ENCODE peak calls at places on chromosome 6, in eight cellular contexts. Q is CD8-positive, alpha-beta T cell; D is activated T-helper 1 cell treated with Interleukin-2 at 50 U/mL for 16 hours; U is stimulated activated CD8-positive, alpha-beta memory T cell treated with anti-CD3 and anti-CD28 coated beads, Interleukin-15, amount 100 ng/mL, for 24 hours; C is heart left ventricle; L is aorta; E is frontal cortex; R is stimulated activated effector memory CD8-positive, alpha-beta T cell treated with anti-CD3 and anti-CD28 coated beads, Interleukin-12 subunit alpha, Interleukin-12 subunit beta, amount 100 ng/mL, for 72 hours. F is an unnamed sample.

GRCh38 chr6:101392561-101393230 is 812 bp upstream of the GRIK2 start:
- DNase-seq in Q (no peak), D (no peak), U (no peak), C (no peak), L (no peak), E (no peak), R (no peak), F (no peak)

GRCh38 chr6:168195712-168196111 is 116.7 kb upstream of the FRMD1 start:
- DNase-seq in Q (no peak), D (no peak), U (no peak), C (no peak), L (no peak), E (no peak), R (no peak), F (no peak)

GRCh38 chr6:70221025-70221714 is 81.7 kb downstream of the COL9A1 start:
- DNase-seq in Q (no peak), D (no peak), U (no peak), C (no peak), L (no peak), E (peak; percentile 14), R (no peak), F (no peak)

GRCh38 chr6:138719744-138720143 is 53.8 kb upstream of the CCDC28A start:
- DNase-seq in Q (no peak), D (no peak), U (no peak), C (no peak), L (no peak), E (no peak), R (no peak), F (no peak)

GRCh38 chr6:35717449-35718353 is 19.1 kb upstream of the ARMC12 start:
- DNase-seq in Q (no peak), D (no peak), U (no peak), C (no peak), L (no peak), E (no peak), R (no peak), F (no peak)

GRCh38 chr6:123926000-123926399 is 122.3 kb downstream of the NKAIN2 start:
- DNase-seq in Q (no peak), D (no peak), U (no peak), C (no peak), L (no peak), E (no peak), R (no peak), F (no peak)

GRCh38 chr6:119978274-119978889 is 628.8 kb upstream of the MAN1A1 start:
- DNase-seq in Q (no peak), D (no peak), U (no peak), C (no peak), L (no peak), E (no peak), R (no peak), F (no peak)

GRCh38 chr6:71246596-71246995 is 42.0 kb upstream of the OGFRL1 start:
- DNase-seq in Q (no peak), D (no peak), U (no peak), C (no peak), L (no peak), E (no peak), R (no peak), F (no peak)

GRCh38 chr6:36755435-36756348 is 58.1 kb downstream of the RAB44 start:
- DNase-seq in Q (peak; percentile 57), D (peak; percentile 56), U (peak; percentile 24), C (no peak), L (no peak), E (no peak), R (peak; percentile 88), F (no peak)

GRCh38 chr6:44127186-44128019 is at the start of the genes MRPL14 and TMEM63B:
- DNase-seq in Q (peak; percentile 88), D (peak; percentile 89), U (peak; percentile 84), C (peak; percentile 92), L (peak; percentile 97), E (peak; percentile 99), R (peak; percentile 95), F (peak; percentile 81)

GRCh38 chr6:25842526-25842925 is 10.7 kb upstream of the SLC17A1 start:
- DNase-seq in Q (no peak), D (no peak), U (no peak), C (no peak), L (no peak), E (no peak), R (no peak), F (no peak)

GRCh38 chr6:42050897-42051653 is 751 bp downstream of the TAF8 start:
- DNase-seq in Q (no peak), D (no peak), U (no peak), C (no peak), L (peak; percentile 25), E (no peak), R (no peak), F (no peak)

GRCh38 chr6:25990172-25990873 is 27.7 kb downstream of the TRIM38 start:
- DNase-seq in Q (no peak), D (no peak), U (no peak), C (no peak), L (no peak), E (no peak), R (no peak), F (no peak)

GRCh38 chr6:12957321-12958051 is 240.9 kb downstream of the PHACTR1 start:
- DNase-seq in Q (peak; percentile 1), D (no peak), U (no peak), C (peak; percentile 69), L (peak; percentile 91), E (peak; percentile 8), R (peak; percentile 54), F (no peak)

GRCh38 chr6:4491501-4492260 is 284.5 kb upstream of the CDYL start:
- DNase-seq in Q (no peak), D (no peak), U (no peak), C (no peak), L (no peak), E (no peak), R (no peak), F (no peak)

GRCh38 chr6:27753668-27754407 is 158.4 kb downstream of the OR2B2 start:
- DNase-seq in Q (peak; percentile 26), D (peak; percentile 35), U (peak; percentile 24), C (peak; percentile 37), L (peak; percentile 83), E (no peak), R (peak; percentile 83), F (peak; percentile 54)

F was measured in progenitor cell of endocrine pancreas.